ENCODE peak calls at places on chromosomes 11 and 22, in ten cellular contexts. V, P, E, R, K, H, I, C, D and Q are unnamed samples.

GRCh38 chr11:131894615-131895544 is 524.5 kb downstream of the NTM start:
- DNase-seq in V (no peak), P (no peak), E (no peak), R (no peak), K (no peak), H (no peak), I (no peak), C (no peak), D (no peak), Q (peak)

GRCh38 chr11:31246451-31247165 is 122.9 kb downstream of the DCDC1 start:
- DNase-seq in V (no peak), P (no peak), E (no peak), R (peak), K (no peak), H (no peak), I (no peak), C (no peak), D (no peak), Q (no peak)

GRCh38 chr11:1888811-1889526 is 2.7 kb downstream of the PRR33 start:
- DNase-seq in V (no peak), P (no peak), E (no peak), R (peak), K (peak), H (peak), I (peak), C (no peak), D (no peak), Q (no peak)

GRCh38 chr11:12278766-12279671 is 98.4 kb upstream of the PARVA start:
- DNase-seq in V (no peak), P (peak), E (no peak), R (peak), K (no peak), H (no peak), I (no peak), C (no peak), D (no peak), Q (no peak)

GRCh38 chr11:106642331-106642730 is 375.9 kb downstream of the GUCY1A2 start:
- DNase-seq in V (no peak), P (no peak), E (no peak), R (no peak), K (no peak), H (no peak), I (no peak), C (no peak), D (no peak), Q (no peak)

GRCh38 chr22:27877501-27877900 is 41.6 kb downstream of the PITPNB start:
- DNase-seq in V (no peak), P (no peak), E (no peak), R (no peak), K (no peak), H (no peak), I (no peak), C (no peak), D (no peak), Q (no peak)

GRCh38 chr22:34570408-34570807 is 495.6 kb upstream of the ISX start:
- DNase-seq in V (no peak), P (no peak), E (no peak), R (no peak), K (no peak), H (no peak), I (no peak), C (no peak), D (no peak), Q (no peak)

GRCh38 chr11:7486731-7487130 is 1.4 kb downstream of the OLFML1 start:
- DNase-seq in V (no peak), P (no peak), E (no peak), R (no peak), K (no peak), H (no peak), I (no peak), C (no peak), D (no peak), Q (no peak)

GRCh38 chr11:29963796-29964195 is 53.0 kb downstream of the KCNA4 start:
- DNase-seq in V (no peak), P (no peak), E (no peak), R (no peak), K (no peak), H (no peak), I (no peak), C (no peak), D (no peak), Q (no peak)

GRCh38 chr22:23837496-23837859 is 1.3 kb downstream of the DERL3 start:
- DNase-seq in V (peak), P (no peak), E (no peak), R (no peak), K (no peak), H (no peak), I (no peak), C (no peak), D (no peak), Q (no peak)

GRCh38 chr11:7657306-7658025 is 15.8 kb downstream of the CYB5R2 start:
- DNase-seq in V (peak), P (peak), E (peak), R (peak), K (peak), H (no peak), I (no peak), C (peak), D (peak), Q (no peak)

GRCh38 chr11:42890773-42891172 is 421.0 kb upstream of the API5 start:
- DNase-seq in V (no peak), P (no peak), E (no peak), R (no peak), K (no peak), H (no peak), I (no peak), C (no peak), D (no peak), Q (no peak)

GRCh38 chr11:313787-314547 is at the start of gene IFITM1:
- DNase-seq in V (peak), P (no peak), E (no peak), R (no peak), K (peak), H (peak), I (peak), C (no peak), D (peak), Q (no peak)

GRCh38 chr11:19788435-19788834 is 75.8 kb downstream of the NAV2 start:
- DNase-seq in V (no peak), P (no peak), E (no peak), R (no peak), K (no peak), H (no peak), I (no peak), C (no peak), D (no peak), Q (no peak)

GRCh38 chr11:65650547-65651338 is 12.0 kb downstream of the RELA start:
- DNase-seq in V (no peak), P (peak), E (no peak), R (no peak), K (no peak), H (peak), I (peak), C (no peak), D (peak), Q (no peak)

GRCh38 chr22:19422440-19423301 is 8.9 kb downstream of the HIRA start:
- DNase-seq in V (no peak), P (no peak), E (no peak), R (no peak), K (no peak), H (no peak), I (no peak), C (no peak), D (no peak), Q (no peak)

GRCh38 chr22:44549021-44549420 is 51.0 kb upstream of the RTL6 start:
- DNase-seq in V (no peak), P (no peak), E (no peak), R (no peak), K (no peak), H (peak), I (no peak), C (no peak), D (no peak), Q (no peak)

DNA sequence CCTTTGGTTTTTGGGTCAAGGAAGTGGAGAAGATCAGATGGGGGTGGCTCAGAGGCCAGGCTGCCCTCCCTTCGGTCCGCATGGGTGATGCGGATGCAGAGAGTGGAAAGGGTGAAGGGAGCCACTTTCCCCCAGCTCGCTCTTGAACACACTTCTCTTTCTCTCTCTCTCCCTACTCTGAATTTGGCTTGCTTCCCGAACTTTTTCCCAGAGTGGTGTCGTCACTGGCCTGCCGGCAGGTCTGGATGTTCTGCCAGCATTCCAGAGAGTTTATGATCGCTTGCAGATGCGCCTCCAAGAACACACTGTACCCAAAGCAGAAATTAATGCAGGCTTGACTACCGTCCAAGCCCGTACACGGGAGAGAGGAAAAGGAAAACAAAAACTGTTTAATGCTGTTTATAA is 103.2 kb downstream of the ZBTB16 start:
- DNase-seq in V (peak), P (no peak), E (peak), R (peak), K (peak), H (peak), I (no peak), C (no peak), D (peak), Q (peak)
- H3K27ac ChIP-seq in V (peak), P (no peak), E (peak), R (peak), K (peak), H (peak), I (no peak), C (no peak), D (peak), Q (peak)

DNA sequence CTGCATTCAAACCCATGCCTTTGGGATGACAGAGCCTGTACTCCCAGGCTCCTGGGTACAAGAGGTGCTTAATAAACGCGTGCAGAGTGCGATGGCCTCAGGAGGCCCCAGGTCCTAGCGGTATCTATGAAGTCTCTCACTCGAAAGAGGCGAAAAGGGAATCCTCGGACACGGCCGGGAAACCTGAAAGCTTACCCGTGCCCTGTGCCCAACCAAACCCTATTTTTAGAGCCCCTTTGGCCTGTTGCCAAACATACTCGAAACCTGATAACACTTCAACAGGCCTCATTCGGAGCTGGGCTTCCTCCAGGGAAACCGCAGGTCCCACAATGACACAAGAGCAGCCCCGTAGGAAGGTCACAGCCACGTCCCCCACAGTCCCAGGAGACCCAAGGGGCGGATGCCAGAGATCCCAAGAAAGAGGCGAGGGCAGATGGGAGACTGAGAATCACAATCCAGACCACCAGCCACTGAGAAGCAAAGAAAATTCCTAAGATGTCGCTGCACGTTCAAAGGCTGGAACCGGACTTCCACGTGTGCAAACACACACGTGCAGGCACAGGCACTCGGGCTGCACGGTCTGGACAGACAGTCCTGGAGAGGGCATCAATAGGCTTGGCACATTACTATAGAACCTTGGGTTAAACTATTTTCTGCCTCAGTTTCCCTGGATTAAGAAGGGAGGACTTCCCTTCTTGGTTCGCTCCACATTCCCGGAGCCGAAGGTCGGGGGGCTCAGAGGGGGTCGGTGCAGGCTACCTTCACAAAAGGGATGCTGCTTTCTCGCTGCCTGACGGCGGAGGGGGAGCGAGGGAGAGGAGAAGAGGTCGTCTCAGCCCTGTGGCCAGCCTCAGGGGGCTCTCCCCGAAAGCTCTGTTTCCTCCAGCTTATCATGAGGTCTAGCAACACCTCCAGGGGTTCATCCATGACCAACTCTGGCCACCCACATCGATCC is 8.2 kb downstream of the PDGFB start:
- DNase-seq in V (no peak), P (no peak), E (no peak), R (peak), K (peak), H (no peak), I (peak), C (peak), D (peak), Q (no peak)
- H3K27ac ChIP-seq in V (no peak), P (no peak), E (peak), R (no peak), K (peak), H (no peak), I (no peak), C (no peak), D (no peak), Q (no peak)

DNA sequence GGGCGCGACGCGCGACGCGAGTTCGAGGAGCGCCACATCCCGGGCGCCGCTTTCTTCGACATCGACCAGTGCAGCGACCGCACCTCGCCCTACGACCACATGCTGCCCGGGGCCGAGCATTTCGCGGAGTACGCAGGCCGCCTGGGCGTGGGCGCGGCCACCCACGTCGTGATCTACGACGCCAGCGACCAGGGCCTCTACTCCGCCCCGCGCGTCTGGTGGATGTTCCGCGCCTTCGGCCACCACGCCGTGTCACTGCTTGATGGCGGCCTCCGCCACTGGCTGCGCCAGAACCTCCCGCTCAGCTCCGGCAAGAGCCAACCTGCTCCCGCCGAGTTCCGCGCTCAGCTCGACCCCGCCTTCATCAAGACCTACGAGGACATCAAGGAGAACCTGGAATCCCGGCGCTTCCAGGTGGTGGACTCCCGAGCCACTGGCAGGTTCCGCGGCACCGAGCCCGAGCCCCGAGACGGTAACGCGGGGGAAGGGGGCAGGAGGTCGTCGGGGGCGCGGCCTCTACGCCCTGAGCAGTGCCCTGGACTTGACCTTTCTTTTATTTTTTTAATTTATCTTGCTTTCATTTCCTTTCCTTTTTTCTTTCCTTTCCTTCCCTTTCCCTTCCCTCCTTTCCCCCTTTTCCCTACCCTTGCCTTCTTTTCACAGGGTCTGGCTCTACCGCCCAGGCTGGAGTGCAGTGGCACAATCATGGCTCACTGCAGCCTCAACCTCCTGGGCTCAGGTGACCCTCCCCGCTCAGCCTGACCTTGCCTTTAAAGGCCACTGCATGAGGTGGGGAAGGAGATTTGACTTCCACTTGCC is 5.0 kb downstream of the MPST start:
- DNase-seq in V (peak), P (no peak), E (no peak), R (no peak), K (peak), H (no peak), I (no peak), C (no peak), D (peak), Q (no peak)
- H3K27ac ChIP-seq in V (peak), P (no peak), E (no peak), R (no peak), K (peak), H (peak), I (no peak), C (no peak), D (peak), Q (no peak)

GRCh38 chr11:108593910-108594434 is 404 bp upstream of the EXPH5 start:
- DNase-seq in V (no peak), P (no peak), E (no peak), R (no peak), K (no peak), H (no peak), I (no peak), C (no peak), D (no peak), Q (no peak)
- H3K27ac ChIP-seq in V (no peak), P (no peak), E (no peak), R (peak), K (peak), H (peak), I (no peak), C (peak), D (peak), Q (peak)

GRCh38 chr22:25091449-25091848 is 108.2 kb upstream of the CRYBB3 start:
- DNase-seq in V (no peak), P (no peak), E (no peak), R (no peak), K (no peak), H (no peak), I (no peak), C (no peak), D (no peak), Q (no peak)

GRCh38 chr22:25094579-25094978 is 105.1 kb upstream of the CRYBB3 start:
- DNase-seq in V (no peak), P (no peak), E (no peak), R (no peak), K (no peak), H (no peak), I (no peak), C (no peak), D (no peak), Q (no peak)

GRCh38 chr22:25095869-25096268 is 103.8 kb upstream of the CRYBB3 start:
- DNase-seq in V (no peak), P (no peak), E (no peak), R (no peak), K (no peak), H (no peak), I (no peak), C (no peak), D (no peak), Q (no peak)

GRCh38 chr22:25090225-25090651 is 109.4 kb upstream of the CRYBB3 start:
- DNase-seq in V (no peak), P (no peak), E (no peak), R (no peak), K (no peak), H (no peak), I (no peak), C (no peak), D (no peak), Q (no peak)

DNA sequence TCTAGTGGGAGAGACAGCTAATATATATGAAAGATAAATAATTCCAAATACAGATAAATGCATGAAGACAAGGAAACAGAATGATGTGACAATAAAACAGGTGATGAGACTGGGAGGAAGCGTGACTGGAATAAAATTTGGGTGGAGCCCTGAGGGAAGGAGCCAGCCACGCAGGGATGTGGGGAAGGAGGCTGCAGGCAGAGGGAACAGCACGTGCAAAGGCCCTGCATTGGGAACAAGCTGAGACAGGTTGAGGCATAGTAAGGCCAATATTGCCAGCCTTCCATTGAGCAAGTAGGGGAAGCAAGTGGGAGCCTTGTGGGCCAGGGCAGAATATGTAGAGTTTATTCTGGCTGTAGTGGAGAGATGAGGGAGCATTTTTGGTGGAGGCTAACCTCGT is 107.5 kb upstream of the CRYBB3 start:
- DNase-seq in V (no peak), P (no peak), E (no peak), R (no peak), K (no peak), H (no peak), I (no peak), C (no peak), D (no peak), Q (no peak)
- H3K27ac ChIP-seq in V (no peak), P (no peak), E (no peak), R (no peak), K (no peak), H (no peak), I (no peak), C (no peak), D (no peak), Q (no peak)

GRCh38 chr11:69275178-69275577 is 18.8 kb upstream of the MYEOV start:
- DNase-seq in V (no peak), P (no peak), E (no peak), R (no peak), K (no peak), H (no peak), I (no peak), C (no peak), D (no peak), Q (no peak)

GRCh38 chr11:69276165-69276564 is 17.8 kb upstream of the MYEOV start:
- DNase-seq in V (no peak), P (no peak), E (no peak), R (no peak), K (no peak), H (no peak), I (no peak), C (no peak), D (no peak), Q (no peak)

GRCh38 chr11:69273571-69273970 is 20.4 kb upstream of the MYEOV start:
- DNase-seq in V (no peak), P (no peak), E (no peak), R (no peak), K (no peak), H (peak), I (no peak), C (no peak), D (no peak), Q (no peak)

GRCh38 chr11:69272961-69273461 is 20.9 kb upstream of the MYEOV start:
- DNase-seq in V (peak), P (no peak), E (no peak), R (no peak), K (no peak), H (peak), I (no peak), C (no peak), D (no peak), Q (no peak)

GRCh38 chr11:69274531-69275016 is 19.4 kb upstream of the MYEOV start:
- DNase-seq in V (peak), P (no peak), E (no peak), R (peak), K (peak), H (peak), I (no peak), C (no peak), D (peak), Q (peak)
- H3K27ac ChIP-seq in V (no peak), P (no peak), E (no peak), R (peak), K (peak), H (peak), I (no peak), C (no peak), D (peak), Q (peak)

GRCh38 chr11:118401151-118401879 is at the start of gene ATP5MG:
- DNase-seq in V (peak), P (peak), E (peak), R (peak), K (peak), H (peak), I (peak), C (peak), D (peak), Q (peak)
- H3K27ac ChIP-seq in V (peak), P (peak), E (peak), R (peak), K (peak), H (peak), I (peak), C (peak), D (peak), Q (peak)